ENCODE peak calls at places on chromosomes 2 and 18, in nine cellular contexts. O is heart left ventricle; M is glutamatergic neuron; R is OCI-LY7; T is transverse colon; F is CD8-positive, alpha-beta T cell; A is upper lobe of right lung; K is Calu3; B is endothelial cell of umbilical vein. N is an unnamed sample.
A peak's percentile ranks its signal among the peaks of the same experiment; 100 is the strongest.

GRCh38 chr18:24446953-24447537 is 13.4 kb upstream of the HRH4 start:
- DNase-seq in O (no peak), M (no peak), R (peak; percentile 3), T (no peak), F (no peak), A (no peak), K (no peak), B (no peak), N (no peak)

GRCh38 chr2:176491172-176491904 is 222.1 kb downstream of the MTX2 start:
- DNase-seq in O (peak; percentile 59), M (no peak), R (peak; percentile 5), T (no peak), F (no peak), A (no peak), K (no peak), B (no peak), N (no peak)

GRCh38 chr2:127622561-127623387 is 23.2 kb upstream of the GPR17 start:
- DNase-seq in O (no peak), M (no peak), R (no peak), T (peak; percentile 5), F (no peak), A (peak; percentile 48), K (no peak), B (no peak), N (no peak)

GRCh38 chr2:127398239-127398590 is 10.4 kb upstream of the MAP3K2 start:
- DNase-seq in O (peak; percentile 86), M (no peak), R (no peak), T (peak; percentile 88), F (peak; percentile 30), A (peak; percentile 81), K (peak; percentile 89), B (peak; percentile 91), N (peak; percentile 47)

GRCh38 chr2:59905731-59906130 is 647.7 kb downstream of the BCL11A start:
- DNase-seq in O (no peak), M (no peak), R (no peak), T (no peak), F (no peak), A (no peak), K (no peak), B (no peak), N (no peak)

GRCh38 chr2:119293254-119293653 is 69.6 kb downstream of the STEAP3 start:
- DNase-seq in O (no peak), M (no peak), R (no peak), T (no peak), F (no peak), A (no peak), K (no peak), B (no peak), N (peak; percentile 22)

GRCh38 chr2:120236296-120236695 is 13.1 kb upstream of the TMEM185B start:
- DNase-seq in O (no peak), M (no peak), R (no peak), T (peak; percentile 7), F (no peak), A (no peak), K (no peak), B (no peak), N (no peak)

GRCh38 chr2:72944804-72945449 is 27.6 kb downstream of the EMX1 start:
- DNase-seq in O (no peak), M (no peak), R (no peak), T (no peak), F (no peak), A (no peak), K (no peak), B (no peak), N (no peak)

GRCh38 chr2:149470046-149470445 is 117.5 kb downstream of the MMADHC start:
- DNase-seq in O (no peak), M (no peak), R (no peak), T (no peak), F (no peak), A (no peak), K (no peak), B (no peak), N (no peak)

GRCh38 chr2:214558341-214558740 is 147.5 kb downstream of the VWC2L start:
- DNase-seq in O (no peak), M (no peak), R (no peak), T (no peak), F (no peak), A (no peak), K (no peak), B (no peak), N (no peak)

GRCh38 chr2:23449831-23450331 is 64.9 kb downstream of the KLHL29 start:
- DNase-seq in O (no peak), M (no peak), R (no peak), T (no peak), F (no peak), A (no peak), K (no peak), B (no peak), N (no peak)

GRCh38 chr2:98308532-98308931 is 37.7 kb upstream of the CNGA3 start:
- DNase-seq in O (no peak), M (no peak), R (no peak), T (no peak), F (no peak), A (no peak), K (no peak), B (no peak), N (no peak)

GRCh38 chr2:200444530-200444929 is 65.3 kb downstream of the KCTD18 start:
- DNase-seq in O (no peak), M (no peak), R (no peak), T (no peak), F (no peak), A (no peak), K (no peak), B (no peak), N (no peak)

GRCh38 chr2:231017250-231017636 is 20.1 kb upstream of the C2orf72 start:
- DNase-seq in O (no peak), M (no peak), R (no peak), T (no peak), F (no peak), A (no peak), K (peak; percentile 30), B (no peak), N (no peak)

GRCh38 chr2:126212735-126213134 is 443.2 kb upstream of the GYPC start:
- DNase-seq in O (no peak), M (no peak), R (no peak), T (no peak), F (no peak), A (no peak), K (no peak), B (no peak), N (no peak)

GRCh38 chr2:113282747-113283533 is 4.2 kb upstream of the PAX8 start:
- DNase-seq in O (no peak), M (peak; percentile 48), R (no peak), T (peak; percentile 70), F (no peak), A (peak; percentile 88), K (peak; percentile 96), B (no peak), N (peak; percentile 87)
- TF ChIP-seq CTCF in O (no peak), M (no peak), R (no peak), T (peak; percentile 45), F (no peak), A (peak; percentile 32), K (peak; percentile 54), B (no peak), N (peak; percentile 32)

GRCh38 chr2:171957061-171957460 is 34.8 kb downstream of the HAT1 start:
- DNase-seq in O (no peak), M (no peak), R (no peak), T (no peak), F (no peak), A (no peak), K (no peak), B (no peak), N (no peak)
- TF ChIP-seq CTCF in O (no peak), M (no peak), R (no peak), T (no peak), F (no peak), A (no peak), K (no peak), B (no peak), N (peak; percentile 30)

DNA sequence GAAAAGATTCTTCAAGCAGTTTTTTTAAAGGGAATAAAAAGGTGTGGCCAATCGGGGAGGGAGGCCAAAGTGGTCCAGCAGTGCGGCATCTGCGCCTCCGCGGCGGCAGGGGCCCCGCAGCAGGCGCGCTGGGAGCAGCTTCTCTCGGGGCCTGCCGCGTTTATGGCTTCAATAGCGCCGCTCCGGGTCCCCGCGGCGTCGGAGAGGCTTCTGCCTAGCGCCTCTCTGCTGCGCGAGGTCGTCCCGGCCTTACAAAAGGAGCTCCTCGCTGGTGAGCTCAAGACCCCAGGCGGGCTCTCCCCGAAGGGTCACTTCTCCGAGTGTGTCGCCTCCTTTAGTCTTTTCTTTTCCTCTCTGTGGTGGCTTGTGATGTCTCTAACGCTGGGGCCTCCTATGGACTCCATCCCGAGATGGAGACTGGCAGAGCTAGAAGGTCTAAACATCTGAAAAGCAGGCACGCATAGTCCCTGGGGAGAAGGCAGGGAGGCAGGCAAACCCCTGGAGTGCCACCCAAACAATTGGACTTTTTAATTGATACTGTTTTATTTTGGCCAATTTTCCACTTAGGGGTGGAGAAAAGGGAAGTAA is 67.1 kb downstream of the SUMO1 start:
- DNase-seq in O (no peak), M (peak; percentile 61), R (no peak), T (no peak), F (no peak), A (no peak), K (no peak), B (peak; percentile 21), N (no peak)
- TF ChIP-seq CTCF in O (no peak), M (no peak), R (no peak), T (no peak), F (no peak), A (no peak), K (no peak), B (no peak), N (no peak)

GRCh38 chr2:30978854-30979253 is 159.4 kb downstream of the GALNT14 start:
- DNase-seq in O (no peak), M (no peak), R (no peak), T (no peak), F (no peak), A (no peak), K (no peak), B (no peak), N (no peak)

GRCh38 chr2:30981101-30981500 is 157.1 kb downstream of the GALNT14 start:
- DNase-seq in O (no peak), M (no peak), R (no peak), T (no peak), F (no peak), A (no peak), K (no peak), B (no peak), N (no peak)

GRCh38 chr2:30978044-30978443 is 160.2 kb downstream of the GALNT14 start:
- DNase-seq in O (no peak), M (no peak), R (no peak), T (no peak), F (no peak), A (no peak), K (no peak), B (no peak), N (no peak)

GRCh38 chr2:30981519-30981918 is 156.7 kb downstream of the GALNT14 start:
- DNase-seq in O (no peak), M (no peak), R (no peak), T (no peak), F (no peak), A (no peak), K (no peak), B (no peak), N (no peak)

DNA sequence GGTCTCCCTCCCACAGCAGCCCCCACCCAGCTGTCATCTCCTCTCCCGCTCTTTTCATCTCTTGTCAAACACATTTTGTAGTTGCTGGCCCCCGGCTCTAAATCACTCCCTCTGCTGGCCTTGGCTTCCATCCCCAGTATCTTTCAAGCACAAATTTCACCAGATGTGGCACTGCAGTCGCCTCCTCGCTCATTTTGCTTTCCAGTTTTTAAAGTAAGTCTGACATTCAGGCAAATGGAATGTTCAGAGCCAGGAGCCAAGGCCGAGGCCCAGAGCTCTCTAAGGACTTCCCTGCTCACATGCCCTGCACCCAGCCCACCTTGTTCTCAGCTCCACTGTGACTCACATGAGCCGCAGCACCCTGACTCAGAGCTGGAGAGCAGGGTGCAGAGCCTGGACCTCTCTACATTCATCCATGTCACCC is 158.4 kb downstream of the GALNT14 start:
- DNase-seq in O (peak; percentile 25), M (no peak), R (no peak), T (no peak), F (no peak), A (no peak), K (peak; percentile 42), B (no peak), N (peak; percentile 78)
- TF ChIP-seq CTCF in O (no peak), M (no peak), R (no peak), T (no peak), F (no peak), A (no peak), K (no peak), B (no peak), N (peak; percentile 63)

N was measured in epithelial cell of proximal tubule.